ENCODE peak calls at places on chromosomes 13 and 19, in four cellular contexts. N is GM23338, L is Peyer's patch, S is neuronal stem cell. M is an unnamed sample. For H3K27me3, the result is how much of the 10 kb centered on the place peaks cover.

GRCh38 chr19:28402701-28403290 is 810.2 kb downstream of the UQCRFS1 start:
- DNase-seq in N (no peak), L (no peak), S (no peak), M (no peak)

GRCh38 chr13:26442541-26442940 is 114.9 kb upstream of the WASF3 start:
- DNase-seq in N (no peak), L (no peak), S (no peak), M (no peak)

GRCh38 chr13:55497486-55497885 is 1643.2 kb upstream of the PRR20A start:
- DNase-seq in N (peak), L (no peak), S (no peak), M (no peak)

GRCh38 chr13:27174766-27175455 is 3.3 kb upstream of the USP12 start:
- DNase-seq in N (no peak), L (no peak), S (no peak), M (no peak)

GRCh38 chr19:39870171-39870971 is 24.2 kb upstream of the FBL start:
- DNase-seq in N (peak), L (no peak), S (no peak), M (no peak)

GRCh38 chr13:62544928-62545327 is 1129.3 kb upstream of the PCDH20 start:
- DNase-seq in N (peak), L (no peak), S (no peak), M (no peak)

GRCh38 chr19:4399871-4400768 is at the start of gene SH3GL1:
- DNase-seq in N (peak), L (peak), S (peak), M (peak)

GRCh38 chr13:99802416-99802815 is 169.2 kb downstream of the ZIC5 start:
- DNase-seq in N (no peak), L (no peak), S (no peak), M (no peak)

GRCh38 chr19:18110833-18111232 is 13.3 kb downstream of the MAST3 start:
- DNase-seq in N (no peak), L (no peak), S (no peak), M (no peak)

GRCh38 chr19:15437355-15438123 is 12.2 kb downstream of the WIZ start:
- DNase-seq in N (no peak), L (no peak), S (no peak), M (no peak)

GRCh38 chr19:5765220-5765619 is 19.3 kb downstream of the PRR22 start:
- DNase-seq in N (no peak), L (no peak), S (no peak), M (no peak)

GRCh38 chr19:13044160-13044853 is 49.0 kb downstream of the NFIX start:
- DNase-seq in N (no peak), L (no peak), S (no peak), M (no peak)

GRCh38 chr13:36601186-36601585 is 72.6 kb upstream of the SERTM1 start:
- DNase-seq in N (no peak), L (no peak), S (no peak), M (no peak)

GRCh38 chr13:92727118-92727517 is 499.5 kb upstream of the GPC6 start:
- DNase-seq in N (no peak), L (no peak), S (no peak), M (no peak)

GRCh38 chr19:38039966-38040365 is 133.0 kb downstream of the SIPA1L3 start:
- DNase-seq in N (no peak), L (no peak), S (no peak), M (no peak)

GRCh38 chr19:47097396-47098217 is 16.0 kb downstream of the ZC3H4 start:
- DNase-seq in N (no peak), L (no peak), S (no peak), M (no peak)

DNA sequence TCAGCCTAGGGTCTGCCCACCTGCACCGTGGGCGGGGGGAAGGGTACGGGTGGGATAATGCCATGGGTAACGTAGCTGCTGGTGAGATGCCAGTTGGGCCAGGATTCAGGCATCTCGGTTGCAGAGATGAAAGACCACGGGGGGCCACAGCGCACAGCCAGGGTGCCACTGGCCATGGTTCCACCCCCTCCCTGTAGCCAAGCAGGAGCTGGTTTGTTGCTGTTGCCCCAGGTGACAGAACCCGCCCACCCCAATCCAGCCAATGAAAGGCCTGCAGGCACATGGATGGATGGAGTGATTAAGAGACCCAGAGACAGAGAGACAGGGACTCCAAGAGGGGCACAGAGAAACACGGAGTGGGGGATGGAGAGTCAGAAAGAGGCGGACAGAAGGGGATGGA is 1.0 kb upstream of the CGB7 start:
- DNase-seq in N (no peak), L (no peak), S (no peak), M (no peak)
- H3K27me3 ChIP-seq in N (half or more), L (under half), S (under half), M (under half)

GRCh38 chr19:41922220-41922576 is 6.1 kb downstream of the ERFL start:
- DNase-seq in N (no peak), L (no peak), S (no peak), M (no peak)
- H3K27me3 ChIP-seq in N (half or more), L (under half), S (half or more), M (half or more)

GRCh38 chr19:41518141-41518540 is 57.8 kb upstream of the CEACAM21 start:
- DNase-seq in N (no peak), L (no peak), S (no peak), M (no peak)

GRCh38 chr19:41511628-41512027 is 64.3 kb upstream of the CEACAM21 start:
- DNase-seq in N (no peak), L (no peak), S (no peak), M (no peak)

GRCh38 chr19:41510484-41510883 is 65.5 kb upstream of the CEACAM21 start:
- DNase-seq in N (no peak), L (no peak), S (no peak), M (no peak)

GRCh38 chr19:41515054-41515652 is 60.8 kb upstream of the CEACAM21 start:
- DNase-seq in N (peak), L (no peak), S (no peak), M (no peak)
- H3K27me3 ChIP-seq in N (under half), L (under half), S (under half), M (under half)

GRCh38 chr19:45475537-45476348 is 7.9 kb downstream of the FOSB start:
- DNase-seq in N (no peak), L (no peak), S (no peak), M (no peak)

GRCh38 chr19:45473366-45474190 is 5.8 kb downstream of the FOSB start:
- DNase-seq in N (peak), L (no peak), S (no peak), M (no peak)

GRCh38 chr19:45474191-45474940 is 6.6 kb downstream of the FOSB start:
- DNase-seq in N (no peak), L (no peak), S (no peak), M (no peak)

GRCh38 chr19:45476349-45476717 is 8.5 kb downstream of the FOSB start:
- DNase-seq in N (no peak), L (no peak), S (no peak), M (no peak)

DNA sequence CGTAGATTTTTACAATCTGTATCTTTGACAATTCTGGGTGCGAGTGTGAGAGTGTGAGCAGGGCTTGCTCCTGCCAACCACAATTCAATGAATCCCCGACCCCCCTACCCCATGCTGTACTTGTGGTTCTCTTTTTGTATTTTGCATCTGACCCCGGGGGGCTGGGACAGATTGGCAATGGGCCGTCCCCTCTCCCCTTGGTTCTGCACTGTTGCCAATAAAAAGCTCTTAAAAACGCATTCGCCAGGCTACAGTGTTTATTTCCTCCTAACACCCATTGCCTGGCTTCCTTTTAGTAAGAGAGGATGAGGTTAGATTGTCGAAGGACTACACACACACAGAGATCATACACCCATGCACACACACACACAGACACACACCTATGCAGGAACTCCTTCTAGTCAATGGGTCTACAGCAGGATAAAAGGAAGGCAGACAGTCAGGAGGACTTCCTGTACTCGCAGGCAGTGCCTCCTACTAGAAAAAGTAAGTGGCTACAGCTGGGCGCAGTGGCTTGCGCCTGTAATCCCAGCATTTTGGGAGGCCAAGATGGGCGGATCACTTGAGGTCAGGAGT is 7.2 kb downstream of the FOSB start:
- DNase-seq in N (no peak), L (no peak), S (no peak), M (no peak)
- H3K27me3 ChIP-seq in N (half or more), L (under half), S (under half), M (half or more)

GRCh38 chr19:31548941-31549340 is 199.7 kb upstream of the TSHZ3 start:
- DNase-seq in N (peak), L (no peak), S (no peak), M (no peak)
- H3K27me3 ChIP-seq in N (under half), L (under half), S (under half), M (under half)

GRCh38 chr13:28849441-28849840 is 29.3 kb downstream of the MTUS2 start:
- DNase-seq in N (no peak), L (no peak), S (no peak), M (no peak)

GRCh38 chr13:28854657-28855056 is 34.5 kb downstream of the MTUS2 start:
- DNase-seq in N (peak), L (no peak), S (no peak), M (no peak)

GRCh38 chr13:28856284-28856683 is 36.1 kb downstream of the MTUS2 start:
- DNase-seq in N (no peak), L (no peak), S (no peak), M (no peak)

GRCh38 chr13:28850226-28850625 is 30.1 kb downstream of the MTUS2 start:
- DNase-seq in N (no peak), L (no peak), S (no peak), M (no peak)

DNA sequence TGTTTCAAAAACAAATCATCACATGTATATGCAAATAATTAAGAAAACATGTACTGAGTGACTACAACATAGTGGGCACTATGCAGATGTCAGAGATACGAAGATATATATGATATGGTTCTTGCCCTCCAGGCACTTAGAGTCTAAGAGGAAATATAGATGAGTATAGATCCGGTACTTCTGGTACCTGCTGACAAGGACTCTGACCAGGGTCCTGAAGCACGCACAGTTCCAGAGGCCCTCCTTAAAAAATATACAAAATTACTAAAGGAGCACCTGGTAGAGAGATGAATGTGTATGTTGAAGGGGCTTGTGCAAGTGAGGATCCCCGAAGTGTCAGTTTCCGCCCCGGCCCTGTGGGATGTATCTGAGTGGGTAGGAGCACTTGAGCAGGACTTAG is 31.3 kb downstream of the MTUS2 start:
- DNase-seq in N (no peak), L (no peak), S (no peak), M (no peak)
- H3K27me3 ChIP-seq in N (under half), L (under half), S (under half), M (under half)

M was measured in left lung.